ENCODE peak calls at places on chromosomes 16 and 17, in seven cellular contexts. O is heart right ventricle, P is RWPE1, Y is WERI-Rb-1, M is omental fat pad, C is foreskin fibroblast, D is AG04450. U is an unnamed sample.

GRCh38 chr17:57284984-57285646 is 28.8 kb downstream of the MSI2 start:
- DNase-seq in O (no peak), P (no peak), Y (no peak), M (no peak), C (no peak), D (no peak), U (no peak)

GRCh38 chr17:78532922-78533640 is 44.1 kb downstream of the DNAH17 start:
- DNase-seq in O (no peak), P (peak; percentile 88), Y (no peak), M (no peak), C (peak; percentile 14), D (no peak), U (no peak)

GRCh38 chr16:79053577-79053976 is 547.0 kb downstream of the MAF start:
- DNase-seq in O (no peak), P (no peak), Y (no peak), M (no peak), C (no peak), D (no peak), U (no peak)

GRCh38 chr17:27533068-27533397 is 76.8 kb downstream of the KSR1 start:
- DNase-seq in O (no peak), P (no peak), Y (no peak), M (no peak), C (no peak), D (no peak), U (no peak)

GRCh38 chr17:28521296-28522085 is 15.3 kb downstream of the FOXN1 start:
- DNase-seq in O (no peak), P (no peak), Y (no peak), M (no peak), C (no peak), D (no peak), U (no peak)

GRCh38 chr17:16259926-16260325 is 42.9 kb downstream of the PIGL start:
- DNase-seq in O (no peak), P (no peak), Y (no peak), M (no peak), C (no peak), D (no peak), U (no peak)

GRCh38 chr16:68093816-68094613 is 8.8 kb downstream of the NFATC3 start:
- DNase-seq in O (no peak), P (no peak), Y (no peak), M (no peak), C (peak; percentile 87), D (no peak), U (no peak)

GRCh38 chr17:50152736-50153135 is 2.3 kb upstream of the PPP1R9B start:
- DNase-seq in O (no peak), P (no peak), Y (no peak), M (no peak), C (no peak), D (no peak), U (no peak)

GRCh38 chr17:58269557-58270291 is 11.0 kb downstream of the MPO start:
- DNase-seq in O (no peak), P (no peak), Y (no peak), M (no peak), C (no peak), D (no peak), U (no peak)

GRCh38 chr16:68228652-68229051 is 7.3 kb downstream of the ESRP2 start:
- DNase-seq in O (no peak), P (no peak), Y (no peak), M (no peak), C (no peak), D (no peak), U (no peak)

GRCh38 chr17:64780096-64781012 is 118.2 kb upstream of the SMURF2 start:
- DNase-seq in O (peak; percentile 57), P (peak; percentile 81), Y (no peak), M (no peak), C (peak; percentile 55), D (no peak), U (peak; percentile 94)

GRCh38 chr17:16491703-16492612 is at the start of gene LRRC75A:
- DNase-seq in O (peak; percentile 55), P (peak; percentile 59), Y (peak; percentile 53), M (no peak), C (peak; percentile 77), D (no peak), U (no peak)

DNA sequence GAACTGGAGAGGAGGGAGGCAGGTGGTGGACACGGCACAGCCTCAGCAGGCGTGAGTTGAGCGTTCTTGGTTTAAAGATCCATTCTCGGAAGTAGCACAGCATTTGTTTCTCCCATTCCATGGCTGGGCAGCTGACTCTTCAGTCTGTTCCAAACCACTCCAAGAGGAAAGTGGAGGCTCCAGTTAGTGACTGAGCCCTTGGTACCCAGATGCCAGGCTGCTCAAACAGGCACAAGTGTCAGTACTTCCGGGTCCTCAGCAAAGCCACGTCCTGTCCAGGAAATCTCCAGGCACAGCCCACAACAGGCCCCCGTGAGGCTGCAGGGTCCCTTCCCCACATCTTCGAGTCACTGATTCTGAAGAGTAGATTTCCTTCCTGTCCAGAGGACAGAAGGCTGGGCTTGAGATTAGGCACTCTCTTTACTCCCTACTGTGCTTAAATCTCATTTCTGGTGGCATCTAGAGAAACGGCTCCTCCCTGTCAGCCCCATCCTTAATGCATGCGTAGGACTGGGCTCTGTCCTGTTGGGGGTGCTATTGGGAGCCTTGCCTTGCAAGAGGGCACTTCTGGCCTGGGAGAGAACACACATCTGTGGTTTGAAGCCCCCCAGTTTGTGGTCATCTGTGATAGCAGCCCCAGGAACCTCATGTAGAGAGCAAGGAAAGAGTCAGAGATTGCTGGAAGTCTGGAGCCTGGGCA is 39.7 kb upstream of the NAT9 start:
- DNase-seq in O (no peak), P (no peak), Y (peak; percentile 84), M (no peak), C (no peak), D (no peak), U (no peak)
- TF ChIP-seq CTCF in O (no peak), P (no peak), Y (peak; percentile 90), M (no peak), C (no peak), D (no peak), U (no peak)

GRCh38 chr17:45426561-45426960 is 6.1 kb downstream of the ARHGAP27 start:
- DNase-seq in O (no peak), P (no peak), Y (no peak), M (no peak), C (no peak), D (no peak), U (no peak)

GRCh38 chr17:45425984-45426413 is 6.7 kb downstream of the ARHGAP27 start:
- DNase-seq in O (no peak), P (no peak), Y (no peak), M (no peak), C (no peak), D (no peak), U (no peak)

GRCh38 chr17:45423936-45424335 is 8.7 kb downstream of the ARHGAP27 start:
- DNase-seq in O (no peak), P (no peak), Y (no peak), M (no peak), C (no peak), D (no peak), U (no peak)

GRCh38 chr17:45424769-45425124 is 7.9 kb downstream of the ARHGAP27 start:
- DNase-seq in O (no peak), P (no peak), Y (no peak), M (no peak), C (no peak), D (no peak), U (no peak)

GRCh38 chr17:45425125-45425983 is 7.3 kb downstream of the ARHGAP27 start:
- DNase-seq in O (no peak), P (peak; percentile 89), Y (peak; percentile 96), M (no peak), C (peak; percentile 78), D (peak; percentile 50), U (peak; percentile 59)
- TF ChIP-seq CTCF in O (peak; percentile 37), P (peak; percentile 37), Y (peak; percentile 80), M (no peak), C (peak; percentile 55), D (peak; percentile 71), U (no peak)

DNA sequence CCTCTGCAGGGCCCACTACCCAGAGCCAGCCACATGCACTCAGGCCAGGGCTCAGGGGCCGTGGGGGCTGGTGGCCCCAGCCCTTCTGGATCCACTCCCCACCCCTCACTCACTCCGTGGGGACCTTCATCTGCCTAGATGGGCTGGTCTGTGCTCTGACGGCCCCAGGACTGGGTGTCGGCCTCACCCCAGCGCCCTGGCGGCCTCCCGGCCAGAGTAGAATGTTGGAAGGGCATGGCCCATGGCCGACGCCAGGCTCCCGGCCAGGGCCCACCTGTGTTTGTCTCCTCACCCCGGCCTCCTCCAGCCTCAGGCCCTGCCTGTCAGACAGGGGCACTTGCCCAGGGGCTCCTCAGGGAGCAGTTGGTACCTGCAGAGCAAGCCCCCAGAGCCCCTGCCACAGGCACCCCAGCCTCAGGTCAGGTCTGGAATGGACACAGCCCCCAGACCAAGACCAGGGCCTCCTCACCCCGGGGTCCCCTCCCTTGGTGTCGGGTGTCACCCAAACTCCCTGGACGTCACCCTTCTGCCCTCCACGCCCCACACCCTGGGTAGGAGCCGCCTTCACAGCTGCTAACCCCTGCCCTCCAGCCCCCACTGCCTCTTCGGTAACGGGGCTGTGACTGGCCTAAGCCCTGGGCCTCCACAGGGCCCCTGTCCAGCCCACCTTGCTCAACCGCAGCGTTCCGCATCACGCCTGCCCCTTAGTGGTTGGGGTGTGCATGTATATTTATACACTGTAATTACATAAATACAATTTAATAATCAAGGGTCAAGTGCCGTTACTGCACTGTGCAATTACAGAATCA is 3.0 kb upstream of the CDH15 start:
- DNase-seq in O (no peak), P (no peak), Y (no peak), M (no peak), C (no peak), D (no peak), U (no peak)
- TF ChIP-seq CTCF in O (no peak), P (no peak), Y (no peak), M (no peak), C (no peak), D (peak; percentile 15), U (no peak)

GRCh38 chr16:81077077-81077940 is at the start of gene C16orf46:
- DNase-seq in O (peak; percentile 98), P (peak; percentile 95), Y (peak; percentile 91), M (peak; percentile 96), C (peak; percentile 98), D (peak; percentile 84), U (peak; percentile 100)
- TF ChIP-seq CTCF in O (no peak), P (no peak), Y (no peak), M (no peak), C (no peak), D (no peak), U (no peak)

DNA sequence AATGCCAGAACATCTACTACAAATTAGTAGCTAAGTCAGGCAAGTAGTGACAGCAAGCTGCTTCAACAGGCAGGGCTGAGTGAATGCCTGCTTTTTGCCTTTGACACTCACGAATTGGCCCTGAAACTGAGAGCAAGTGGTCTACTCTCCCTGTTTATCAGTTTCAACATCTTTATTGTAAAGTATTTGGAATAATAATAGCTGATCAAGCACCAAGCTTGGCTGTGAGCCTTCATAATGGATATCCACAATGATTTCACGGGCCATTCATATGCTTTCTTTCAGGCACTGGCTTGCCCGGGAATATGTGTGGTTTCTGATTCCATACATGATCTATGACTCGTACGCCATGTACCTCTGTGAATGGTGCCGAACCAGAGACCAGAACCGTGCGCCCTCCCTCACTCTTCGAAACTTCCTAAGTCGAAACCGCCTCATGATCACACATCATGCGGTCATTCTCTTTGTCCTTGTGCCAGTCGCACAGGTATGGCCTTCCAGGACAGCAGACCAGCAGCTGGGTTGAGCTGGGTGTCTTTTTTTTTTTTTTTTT is 5.2 kb downstream of the TLCD3A start:
- DNase-seq in O (no peak), P (no peak), Y (no peak), M (no peak), C (no peak), D (no peak), U (no peak)
- TF ChIP-seq CTCF in O (no peak), P (no peak), Y (no peak), M (no peak), C (no peak), D (no peak), U (no peak)